ENCODE peak calls at places on chromosomes 7 and 10, in six cellular contexts. E, J, M, A, Y and F are unnamed samples.

GRCh38 chr10:5944389-5945202 is 32.7 kb downstream of the IL15RA start:
- DNase-seq in E (no peak), J (no peak), M (no peak), A (peak), Y (no peak), F (no peak)

GRCh38 chr10:132021046-132021445 is 39.3 kb upstream of the BNIP3 start:
- DNase-seq in E (no peak), J (no peak), M (no peak), A (no peak), Y (no peak), F (no peak)

GRCh38 chr7:130844811-130845580 is 111.0 kb upstream of the KLF14 start:
- DNase-seq in E (no peak), J (no peak), M (no peak), A (no peak), Y (no peak), F (no peak)

GRCh38 chr10:119872860-119873671 is 423 bp upstream of the MCMBP start:
- DNase-seq in E (peak), J (peak), M (peak), A (peak), Y (peak), F (peak)

GRCh38 chr10:100370976-100371706 is 24.1 kb downstream of the SCD start:
- DNase-seq in E (peak), J (no peak), M (no peak), A (peak), Y (peak), F (peak)

GRCh38 chr10:87591589-87591886 is 68.1 kb upstream of the PAPSS2 start:
- DNase-seq in E (no peak), J (no peak), M (no peak), A (no peak), Y (no peak), F (no peak)

GRCh38 chr10:29443745-29444523 is 155.1 kb downstream of the LYZL1 start:
- DNase-seq in E (no peak), J (peak), M (no peak), A (no peak), Y (no peak), F (no peak)

GRCh38 chr7:116177009-116177408 is 33.3 kb upstream of the TES start:
- DNase-seq in E (no peak), J (no peak), M (no peak), A (no peak), Y (no peak), F (no peak)

GRCh38 chr10:108132303-108132702 is 967.8 kb upstream of the SORCS1 start:
- DNase-seq in E (no peak), J (no peak), M (no peak), A (peak), Y (peak), F (no peak)

GRCh38 chr7:136133491-136133990 is 156.4 kb upstream of the MTPN start:
- DNase-seq in E (no peak), J (no peak), M (no peak), A (no peak), Y (no peak), F (no peak)

GRCh38 chr7:67743501-67743900 is 746.9 kb downstream of the TYW1 start:
- DNase-seq in E (no peak), J (no peak), M (no peak), A (no peak), Y (no peak), F (no peak)

GRCh38 chr10:96719850-96720421 is 378 bp downstream of the PIK3AP1 start:
- DNase-seq in E (peak), J (no peak), M (peak), A (peak), Y (no peak), F (peak)

GRCh38 chr10:47257396-47258120 is 42.4 kb upstream of the GDF10 start:
- DNase-seq in E (no peak), J (no peak), M (peak), A (no peak), Y (no peak), F (no peak)

GRCh38 chr10:50469778-50470193 is 154.0 kb downstream of the SGMS1 start:
- DNase-seq in E (no peak), J (no peak), M (no peak), A (peak), Y (peak), F (no peak)

GRCh38 chr7:18570890-18571478 is 75.4 kb downstream of the HDAC9 start:
- DNase-seq in E (no peak), J (peak), M (no peak), A (peak), Y (no peak), F (no peak)